ENCODE peak calls at places on chromosomes 3 and 15, in six cellular contexts. X is psoas muscle, A is SK-N-SH, W is colonic mucosa, I is tibial artery, M is AG04450. B is an unnamed sample.

GRCh38 chr15:64775551-64776401 is at the start of gene RBPMS2:
- DNase-seq in X (peak; percentile 56), A (peak; percentile 90), W (no peak), I (no peak), M (no peak), B (no peak)

GRCh38 chr3:40847571-40847992 is 322.8 kb downstream of the ZNF621 start:
- DNase-seq in X (no peak), A (no peak), W (no peak), I (no peak), M (no peak), B (no peak)

GRCh38 chr3:173354124-173354523 is 43.4 kb upstream of the NLGN1 start:
- DNase-seq in X (no peak), A (no peak), W (no peak), I (no peak), M (no peak), B (no peak)

GRCh38 chr3:113495035-113495434 is 19.9 kb downstream of the SPICE1 start:
- DNase-seq in X (no peak), A (no peak), W (peak; percentile 55), I (no peak), M (no peak), B (no peak)

GRCh38 chr15:40929730-40930429 is 740 bp downstream of the DLL4 start:
- DNase-seq in X (peak; percentile 80), A (peak; percentile 79), W (peak; percentile 62), I (no peak), M (no peak), B (no peak)

GRCh38 chr3:70744536-70744935 is 432.1 kb upstream of the MDFIC2 start:
- DNase-seq in X (no peak), A (no peak), W (no peak), I (no peak), M (no peak), B (no peak)

GRCh38 chr3:194573680-194574437 is 59.4 kb downstream of the TMEM44 start:
- DNase-seq in X (peak; percentile 55), A (peak; percentile 66), W (peak; percentile 35), I (no peak), M (no peak), B (no peak)

GRCh38 chr3:156353535-156353934 is 201.4 kb downstream of the SSR3 start:
- DNase-seq in X (no peak), A (no peak), W (no peak), I (peak; percentile 78), M (no peak), B (no peak)

GRCh38 chr3:156151824-156152428 is 31.5 kb downstream of the KCNAB1 start:
- DNase-seq in X (peak; percentile 54), A (peak; percentile 68), W (peak; percentile 58), I (peak; percentile 81), M (peak; percentile 16), B (peak; percentile 25)

GRCh38 chr3:111227216-111227615 is 155.6 kb downstream of the NECTIN3 start:
- DNase-seq in X (no peak), A (no peak), W (no peak), I (no peak), M (no peak), B (no peak)

GRCh38 chr15:81000144-81000625 is 538 bp upstream of the TLNRD1 start:
- DNase-seq in X (no peak), A (no peak), W (peak; percentile 41), I (no peak), M (no peak), B (no peak)

GRCh38 chr3:62128028-62128427 is 245.3 kb downstream of the FEZF2 start:
- DNase-seq in X (no peak), A (no peak), W (no peak), I (peak; percentile 72), M (no peak), B (no peak)

GRCh38 chr3:163132111-163132510 is 1635.5 kb downstream of the OTOL1 start:
- DNase-seq in X (no peak), A (no peak), W (no peak), I (no peak), M (no peak), B (no peak)

GRCh38 chr3:163126115-163126514 is 1629.5 kb downstream of the OTOL1 start:
- DNase-seq in X (no peak), A (no peak), W (no peak), I (no peak), M (no peak), B (no peak)

GRCh38 chr3:163129287-163129686 is 1632.7 kb downstream of the OTOL1 start:
- DNase-seq in X (no peak), A (no peak), W (no peak), I (no peak), M (no peak), B (no peak)
- H3K9me3 ChIP-seq in X (peaks cover 6% of the 10 kb centered on the region), A (no peaks in the 10 kb centered on the region), W (no peaks in the 10 kb centered on the region), I (no peaks in the 10 kb centered on the region), M (peaks cover 14% of the 10 kb centered on the region), B (no peaks in the 10 kb centered on the region)

GRCh38 chr15:42402806-42403205 is 43.5 kb downstream of the CAPN3 start:
- DNase-seq in X (no peak), A (no peak), W (no peak), I (no peak), M (no peak), B (no peak)
- TF ChIP-seq CTCF in X (no peak), A (no peak), W (no peak), I (no peak), M (no peak), B (no peak)

GRCh38 chr15:95701410-95701809 is 629.1 kb upstream of the NR2F2 start:
- DNase-seq in X (no peak), A (no peak), W (no peak), I (no peak), M (no peak), B (no peak)
- H3K9me3 ChIP-seq in X (peaks cover 12% of the 10 kb centered on the region), A (no peaks in the 10 kb centered on the region), W (no peaks in the 10 kb centered on the region), I (no peaks in the 10 kb centered on the region), M (peaks cover 11% of the 10 kb centered on the region), B (no peaks in the 10 kb centered on the region)

GRCh38 chr3:99624536-99625236 is 13.7 kb upstream of the COL8A1 start:
- DNase-seq in X (no peak), A (no peak), W (no peak), I (no peak), M (no peak), B (no peak)

GRCh38 chr3:99620976-99621375 is 17.4 kb upstream of the COL8A1 start:
- DNase-seq in X (no peak), A (no peak), W (no peak), I (no peak), M (no peak), B (no peak)

GRCh38 chr3:99614768-99615167 is 23.6 kb upstream of the COL8A1 start:
- DNase-seq in X (no peak), A (no peak), W (no peak), I (no peak), M (no peak), B (no peak)

GRCh38 chr3:99625237-99625622 is 13.2 kb upstream of the COL8A1 start:
- DNase-seq in X (no peak), A (no peak), W (no peak), I (no peak), M (no peak), B (no peak)

GRCh38 chr3:99620077-99620476 is 18.3 kb upstream of the COL8A1 start:
- DNase-seq in X (no peak), A (no peak), W (no peak), I (no peak), M (no peak), B (no peak)
- TF ChIP-seq CTCF in X (no peak), A (peak; percentile 20), W (no peak), I (no peak), M (peak; percentile 35), B (no peak)

GRCh38 chr15:22224241-22224671 is 143.9 kb downstream of the OR4M2 start:
- DNase-seq in X (peak; percentile 24), A (no peak), W (no peak), I (no peak), M (no peak), B (no peak)
- H3K9me3 ChIP-seq in X (no peaks in the 10 kb centered on the region), A (no peaks in the 10 kb centered on the region), W (no peaks in the 10 kb centered on the region), I (no peaks in the 10 kb centered on the region), M (peaks cover 77% of the 10 kb centered on the region), B (no peaks in the 10 kb centered on the region)

DNA sequence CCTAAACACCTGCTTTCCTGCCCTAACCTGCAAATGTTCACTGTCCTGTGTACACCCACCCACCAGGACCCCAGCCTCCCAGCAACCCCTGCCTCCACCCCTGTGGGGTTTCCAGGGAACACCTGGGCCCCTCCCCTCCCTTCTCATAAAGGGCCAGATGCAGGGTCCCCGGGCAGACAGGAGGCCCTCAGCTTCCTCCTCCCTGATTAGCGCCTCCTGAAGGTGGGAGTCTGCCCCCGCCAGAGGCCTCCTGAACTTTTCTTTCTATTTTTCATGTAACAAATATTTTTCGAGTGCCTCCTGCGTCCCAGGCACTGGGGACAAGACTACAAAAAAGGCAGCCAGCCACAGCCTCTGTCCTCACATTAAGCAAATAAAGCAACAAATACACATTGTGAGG is 135.4 kb upstream of the LINGO1 start:
- DNase-seq in X (no peak), A (no peak), W (no peak), I (no peak), M (no peak), B (no peak)
- TF ChIP-seq CTCF in X (no peak), A (no peak), W (no peak), I (no peak), M (no peak), B (no peak)

GRCh38 chr15:101225658-101226057 is 26.2 kb downstream of the CHSY1 start:
- DNase-seq in X (no peak), A (no peak), W (no peak), I (no peak), M (no peak), B (no peak)

GRCh38 chr15:101233651-101234281 is 18.1 kb downstream of the CHSY1 start:
- DNase-seq in X (no peak), A (no peak), W (no peak), I (no peak), M (no peak), B (no peak)

GRCh38 chr15:101232677-101233076 is 19.2 kb downstream of the CHSY1 start:
- DNase-seq in X (no peak), A (no peak), W (no peak), I (no peak), M (no peak), B (no peak)

GRCh38 chr15:101228313-101228712 is 23.5 kb downstream of the CHSY1 start:
- DNase-seq in X (no peak), A (no peak), W (no peak), I (no peak), M (no peak), B (no peak)
- H3K9me3 ChIP-seq in X (peaks cover 13% of the 10 kb centered on the region), A (no peaks in the 10 kb centered on the region), W (no peaks in the 10 kb centered on the region), I (peaks cover 3% of the 10 kb centered on the region), M (no peaks in the 10 kb centered on the region), B (peaks cover 3% of the 10 kb centered on the region)